ENCODE peak calls at places on chromosomes 11 and 22, in nine cellular contexts. One of them, this sample, is unnamed.

GRCh38 chr11:115656684-115657083 is 152.5 kb upstream of the CADM1 start:
- DNase-seq in breast epithelium: no peak
- DNase-seq in spleen: no peak
- DNase-seq in sigmoid colon: no peak
- DNase-seq in prostate gland: no peak
- DNase-seq in GM12892: no peak
- DNase-seq in A549: no peak
- DNase-seq in right lobe of liver: peak
- DNase-seq in testis: no peak
- DNase-seq in this sample: no peak

GRCh38 chr11:79018371-79018849 is 422.4 kb downstream of the TENM4 start:
- DNase-seq in breast epithelium: no peak
- DNase-seq in spleen: no peak
- DNase-seq in sigmoid colon: no peak
- DNase-seq in prostate gland: no peak
- DNase-seq in GM12892: no peak
- DNase-seq in A549: no peak
- DNase-seq in right lobe of liver: no peak
- DNase-seq in testis: no peak
- DNase-seq in this sample: peak

GRCh38 chr22:29580200-29580810 is 608 bp downstream of the NIPSNAP1 start:
- DNase-seq in breast epithelium: no peak
- DNase-seq in spleen: peak
- DNase-seq in sigmoid colon: no peak
- DNase-seq in prostate gland: no peak
- DNase-seq in GM12892: peak
- DNase-seq in A549: no peak
- DNase-seq in right lobe of liver: peak
- DNase-seq in testis: no peak
- DNase-seq in this sample: no peak

GRCh38 chr22:27331526-27332281 is 469.9 kb downstream of the MN1 start:
- DNase-seq in breast epithelium: no peak
- DNase-seq in spleen: no peak
- DNase-seq in sigmoid colon: peak
- DNase-seq in prostate gland: no peak
- DNase-seq in GM12892: no peak
- DNase-seq in A549: peak
- DNase-seq in right lobe of liver: peak
- DNase-seq in testis: peak
- DNase-seq in this sample: no peak

GRCh38 chr11:73184953-73185671 is 33.0 kb upstream of the P2RY2 start:
- DNase-seq in breast epithelium: no peak
- DNase-seq in spleen: peak
- DNase-seq in sigmoid colon: peak
- DNase-seq in prostate gland: peak
- DNase-seq in GM12892: peak
- DNase-seq in A549: peak
- DNase-seq in right lobe of liver: peak
- DNase-seq in testis: peak
- DNase-seq in this sample: peak

GRCh38 chr22:40511604-40512003 is 124.9 kb downstream of the MRTFA start:
- DNase-seq in breast epithelium: no peak
- DNase-seq in spleen: no peak
- DNase-seq in sigmoid colon: no peak
- DNase-seq in prostate gland: no peak
- DNase-seq in GM12892: no peak
- DNase-seq in A549: no peak
- DNase-seq in right lobe of liver: no peak
- DNase-seq in testis: no peak
- DNase-seq in this sample: no peak

GRCh38 chr11:128251140-128251539 is 336.2 kb downstream of the ETS1 start:
- DNase-seq in breast epithelium: no peak
- DNase-seq in spleen: no peak
- DNase-seq in sigmoid colon: no peak
- DNase-seq in prostate gland: no peak
- DNase-seq in GM12892: no peak
- DNase-seq in A549: no peak
- DNase-seq in right lobe of liver: no peak
- DNase-seq in testis: no peak
- DNase-seq in this sample: no peak

GRCh38 chr11:48036466-48036865 is 56.1 kb downstream of the PTPRJ start:
- DNase-seq in breast epithelium: no peak
- DNase-seq in spleen: no peak
- DNase-seq in sigmoid colon: no peak
- DNase-seq in prostate gland: no peak
- DNase-seq in GM12892: no peak
- DNase-seq in A549: no peak
- DNase-seq in right lobe of liver: no peak
- DNase-seq in testis: no peak
- DNase-seq in this sample: no peak

GRCh38 chr11:103709366-103709765 is 327.1 kb upstream of the DDI1 start:
- DNase-seq in breast epithelium: no peak
- DNase-seq in spleen: no peak
- DNase-seq in sigmoid colon: no peak
- DNase-seq in prostate gland: no peak
- DNase-seq in GM12892: no peak
- DNase-seq in A549: no peak
- DNase-seq in right lobe of liver: no peak
- DNase-seq in testis: no peak
- DNase-seq in this sample: no peak

GRCh38 chr11:63918576-63919171 is 1.7 kb upstream of the RCOR2 start:
- DNase-seq in breast epithelium: no peak
- DNase-seq in spleen: no peak
- DNase-seq in sigmoid colon: no peak
- DNase-seq in prostate gland: no peak
- DNase-seq in GM12892: no peak
- DNase-seq in A549: no peak
- DNase-seq in right lobe of liver: no peak
- DNase-seq in testis: no peak
- DNase-seq in this sample: no peak

GRCh38 chr11:71391352-71391751 is 56.8 kb downstream of the DHCR7 start:
- DNase-seq in breast epithelium: no peak
- DNase-seq in spleen: no peak
- DNase-seq in sigmoid colon: no peak
- DNase-seq in prostate gland: no peak
- DNase-seq in GM12892: no peak
- DNase-seq in A549: no peak
- DNase-seq in right lobe of liver: no peak
- DNase-seq in testis: no peak
- DNase-seq in this sample: no peak

GRCh38 chr11:34948721-34949120 is 32.3 kb downstream of the PDHX start:
- DNase-seq in breast epithelium: no peak
- DNase-seq in spleen: no peak
- DNase-seq in sigmoid colon: no peak
- DNase-seq in prostate gland: no peak
- DNase-seq in GM12892: no peak
- DNase-seq in A549: no peak
- DNase-seq in right lobe of liver: no peak
- DNase-seq in testis: no peak
- DNase-seq in this sample: no peak

DNA sequence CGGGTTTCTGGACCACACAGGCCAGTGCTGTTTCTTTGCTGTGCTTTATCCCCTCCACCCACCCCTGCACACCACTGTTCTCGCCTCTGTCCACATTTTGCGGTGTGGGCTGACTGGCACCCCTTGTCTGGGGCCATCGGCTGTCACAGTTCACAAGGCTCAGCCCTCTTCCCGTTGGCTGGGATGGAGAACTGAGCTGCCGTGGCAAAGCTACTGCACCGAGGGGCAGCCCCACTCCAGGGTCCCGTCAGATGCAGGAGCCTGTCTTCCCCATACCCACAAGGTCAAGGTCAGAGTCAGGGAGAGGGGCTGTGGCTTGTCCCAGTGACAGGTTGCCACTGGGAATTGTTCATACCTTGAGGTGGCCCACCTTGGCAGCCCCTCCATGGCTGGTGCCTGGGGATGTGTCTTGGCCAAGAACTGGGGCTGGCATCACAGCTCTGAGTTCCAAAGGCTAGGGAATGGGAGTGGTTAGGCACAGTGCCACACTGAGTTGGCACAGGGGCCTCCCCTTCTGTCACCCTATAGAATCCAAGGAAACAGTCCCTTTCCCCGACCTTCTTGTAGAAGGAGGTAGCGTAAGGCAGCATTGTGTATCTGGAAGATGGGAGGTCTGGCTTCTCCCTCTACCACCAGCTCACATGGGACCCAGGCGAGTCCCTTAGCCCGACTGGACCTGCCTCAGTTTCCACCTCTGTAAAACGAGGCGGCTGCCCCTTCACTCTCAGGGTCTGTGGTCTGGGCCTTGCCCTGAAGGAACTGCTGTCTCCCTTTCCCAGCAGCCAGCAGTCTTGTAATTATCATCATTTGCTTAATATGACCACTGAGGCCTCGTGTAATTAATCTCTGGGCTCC is 3.4 kb downstream of the GRK2 start:
- DNase-seq in breast epithelium: no peak
- DNase-seq in spleen: peak
- DNase-seq in sigmoid colon: peak
- DNase-seq in prostate gland: no peak
- DNase-seq in GM12892: no peak
- DNase-seq in A549: no peak
- DNase-seq in right lobe of liver: peak
- DNase-seq in testis: no peak
- DNase-seq in this sample: no peak
- TF ChIP-seq POLR2A in breast epithelium: no peak
- TF ChIP-seq POLR2A in spleen: no peak
- TF ChIP-seq POLR2A in sigmoid colon: no peak
- TF ChIP-seq POLR2A in prostate gland: no peak
- TF ChIP-seq POLR2A in GM12892: peak
- TF ChIP-seq POLR2A in A549: no peak
- TF ChIP-seq POLR2A in right lobe of liver: peak
- TF ChIP-seq POLR2A in testis: no peak
- TF ChIP-seq POLR2A in this sample: no peak

DNA sequence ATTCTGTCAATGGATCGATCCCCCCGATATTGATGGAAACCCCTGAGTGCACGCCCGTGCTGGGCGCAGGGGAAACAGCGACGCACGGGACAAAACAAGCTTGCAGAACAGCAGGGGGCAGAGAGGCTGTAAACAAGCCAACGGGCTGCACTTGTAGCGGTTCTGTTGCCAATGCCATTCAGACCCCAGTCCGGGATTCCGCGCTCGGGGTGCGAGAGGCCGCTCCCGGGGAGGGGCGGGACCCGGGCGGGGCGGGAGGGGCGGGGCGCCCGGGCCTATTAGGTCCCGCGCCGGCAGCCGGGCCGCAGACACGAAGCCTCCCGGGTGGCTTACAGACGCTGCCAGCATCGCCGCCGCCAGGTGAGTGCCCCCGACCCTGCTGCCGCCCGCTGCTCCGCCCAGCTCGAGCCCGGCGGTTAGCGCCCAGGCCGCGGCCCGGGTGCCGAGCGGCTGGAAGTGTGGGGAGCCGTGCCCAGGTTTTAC is at the start of gene BIK:
- DNase-seq in breast epithelium: no peak
- DNase-seq in spleen: peak
- DNase-seq in sigmoid colon: no peak
- DNase-seq in prostate gland: peak
- DNase-seq in GM12892: peak
- DNase-seq in A549: no peak
- DNase-seq in right lobe of liver: peak
- DNase-seq in testis: peak
- DNase-seq in this sample: peak
- TF ChIP-seq POLR2A in breast epithelium: no peak
- TF ChIP-seq POLR2A in spleen: no peak
- TF ChIP-seq POLR2A in sigmoid colon: no peak
- TF ChIP-seq POLR2A in prostate gland: peak
- TF ChIP-seq POLR2A in GM12892: no peak
- TF ChIP-seq POLR2A in A549: no peak
- TF ChIP-seq POLR2A in right lobe of liver: no peak
- TF ChIP-seq POLR2A in testis: no peak
- TF ChIP-seq POLR2A in this sample: no peak

DNA sequence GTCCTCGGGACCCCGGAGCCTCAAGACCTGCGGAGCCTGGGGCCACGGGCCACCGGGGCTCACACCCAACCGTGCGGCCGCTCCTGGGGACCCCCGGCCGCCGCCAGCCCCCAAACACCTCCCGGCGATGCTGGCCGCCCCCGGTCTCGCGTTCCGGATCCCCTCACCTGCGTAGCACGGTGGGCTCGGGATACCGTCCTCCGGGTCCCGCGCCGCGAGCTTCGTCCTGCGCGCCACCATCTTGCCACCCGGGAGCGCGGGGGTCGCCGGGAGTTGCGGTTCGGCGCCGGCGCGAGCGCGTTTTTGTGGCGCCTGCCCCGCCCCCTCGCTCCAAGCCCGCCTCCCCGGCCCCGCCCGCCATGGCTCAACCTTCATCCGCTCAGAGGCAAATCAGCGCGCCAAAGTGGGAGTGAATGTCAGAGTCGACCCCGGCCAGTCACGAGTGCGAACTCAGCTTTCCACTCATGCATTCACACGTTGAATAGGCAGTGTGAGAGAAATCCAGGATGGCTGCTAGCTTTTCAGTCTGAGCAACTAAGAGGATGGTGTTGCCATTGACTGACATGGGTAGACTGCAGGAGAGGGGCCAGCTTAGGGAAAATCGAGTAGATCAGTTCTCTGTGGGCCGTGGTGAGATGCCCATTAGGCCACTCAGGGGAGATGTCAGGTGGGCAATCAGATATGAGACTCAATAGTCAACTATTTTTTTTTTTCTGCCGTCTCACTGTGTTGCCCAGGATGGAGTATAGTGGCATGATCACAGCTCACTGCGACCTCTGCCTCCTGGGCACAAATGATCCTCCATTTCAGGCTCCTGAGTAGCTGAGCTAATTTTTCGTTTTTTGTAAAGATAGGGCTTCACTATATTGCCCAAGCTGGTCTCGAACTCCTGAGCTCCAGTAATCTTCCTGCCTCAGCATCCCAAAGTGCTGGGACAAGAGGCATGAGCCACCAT is 28.3 kb downstream of the SERHL2 start:
- DNase-seq in breast epithelium: peak
- DNase-seq in spleen: peak
- DNase-seq in sigmoid colon: peak
- DNase-seq in prostate gland: peak
- DNase-seq in GM12892: peak
- DNase-seq in A549: peak
- DNase-seq in right lobe of liver: peak
- DNase-seq in testis: peak
- DNase-seq in this sample: peak
- TF ChIP-seq POLR2A in breast epithelium: no peak
- TF ChIP-seq POLR2A in spleen: no peak
- TF ChIP-seq POLR2A in sigmoid colon: no peak
- TF ChIP-seq POLR2A in prostate gland: peak
- TF ChIP-seq POLR2A in GM12892: peak
- TF ChIP-seq POLR2A in A549: peak
- TF ChIP-seq POLR2A in right lobe of liver: peak
- TF ChIP-seq POLR2A in testis: no peak
- TF ChIP-seq POLR2A in this sample: peak

DNA sequence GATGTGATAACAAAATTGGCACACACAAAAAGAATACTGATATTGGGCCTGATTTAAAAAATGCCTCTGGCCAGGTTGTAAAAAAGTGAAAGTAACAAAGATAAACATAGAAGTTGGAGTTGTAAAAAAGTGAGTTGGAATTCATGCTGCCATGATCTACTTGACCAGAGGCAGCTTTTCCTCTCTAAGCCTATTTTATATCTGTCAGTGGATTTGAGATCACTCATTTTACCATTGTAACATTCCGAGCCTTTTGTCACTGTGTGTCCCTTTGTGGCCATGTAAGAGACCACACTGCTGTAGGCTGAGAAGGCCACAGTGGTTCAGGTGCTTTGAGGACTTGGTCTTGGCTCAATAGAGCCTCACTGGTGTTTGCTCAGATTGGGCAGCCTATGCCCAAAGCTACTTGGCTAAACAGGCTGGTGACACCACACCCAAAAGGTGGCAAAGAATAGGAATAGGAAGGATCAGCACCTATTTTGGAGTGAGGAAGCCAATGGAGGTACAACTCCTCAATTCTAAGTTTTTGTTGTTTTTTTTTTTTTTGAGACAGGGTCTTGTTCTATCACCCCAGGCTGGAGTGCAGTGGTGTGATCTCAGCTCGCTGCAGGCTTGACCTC is 7.1 kb downstream of the FEN1 start:
- DNase-seq in breast epithelium: no peak
- DNase-seq in spleen: no peak
- DNase-seq in sigmoid colon: no peak
- DNase-seq in prostate gland: no peak
- DNase-seq in GM12892: no peak
- DNase-seq in A549: no peak
- DNase-seq in right lobe of liver: peak
- DNase-seq in testis: no peak
- DNase-seq in this sample: no peak
- TF ChIP-seq POLR2A in breast epithelium: no peak
- TF ChIP-seq POLR2A in spleen: no peak
- TF ChIP-seq POLR2A in sigmoid colon: no peak
- TF ChIP-seq POLR2A in prostate gland: no peak
- TF ChIP-seq POLR2A in GM12892: peak
- TF ChIP-seq POLR2A in A549: no peak
- TF ChIP-seq POLR2A in right lobe of liver: no peak
- TF ChIP-seq POLR2A in testis: no peak
- TF ChIP-seq POLR2A in this sample: peak

This sample was measured in erythroblast.